ENCODE peak calls at places on chromosomes 6 and 20, in seven cellular contexts. One of them, this sample, is unnamed.
A peak's percentile ranks its signal among the peaks of the same experiment; 100 is the strongest.

GRCh38 chr20:46307139-46307998 is 929 bp downstream of the CDH22 start:
- DNase-seq in activated T-cell treated with anti-CD3 and anti-CD28 coated beads for 1 hour: peak; percentile 65
- DNase-seq in adrenal gland: peak; percentile 45
- DNase-seq in lower lobe of right lung: peak; percentile 72
- DNase-seq in astrocyte of the spinal cord: peak; percentile 14
- DNase-seq in AG10803: peak; percentile 38
- DNase-seq in CD4-positive, CD25-positive, alpha-beta regulatory T cell: peak; percentile 71
- DNase-seq in this sample: peak; percentile 48

GRCh38 chr6:81697564-81697963 is 54.9 kb downstream of the TENT5A start:
- DNase-seq in activated T-cell treated with anti-CD3 and anti-CD28 coated beads for 1 hour: no peak
- DNase-seq in adrenal gland: no peak
- DNase-seq in lower lobe of right lung: no peak
- DNase-seq in astrocyte of the spinal cord: peak; percentile 30
- DNase-seq in AG10803: peak; percentile 20
- DNase-seq in CD4-positive, CD25-positive, alpha-beta regulatory T cell: no peak
- DNase-seq in this sample: peak; percentile 26

GRCh38 chr6:20791074-20791473 is 256.8 kb downstream of the CDKAL1 start:
- DNase-seq in activated T-cell treated with anti-CD3 and anti-CD28 coated beads for 1 hour: no peak
- DNase-seq in adrenal gland: no peak
- DNase-seq in lower lobe of right lung: no peak
- DNase-seq in astrocyte of the spinal cord: no peak
- DNase-seq in AG10803: no peak
- DNase-seq in CD4-positive, CD25-positive, alpha-beta regulatory T cell: peak; percentile 5
- DNase-seq in this sample: no peak

GRCh38 chr6:118776607-118777549 is 117.1 kb upstream of the ASF1A start:
- DNase-seq in activated T-cell treated with anti-CD3 and anti-CD28 coated beads for 1 hour: peak; percentile 41
- DNase-seq in adrenal gland: peak; percentile 84
- DNase-seq in lower lobe of right lung: no peak
- DNase-seq in astrocyte of the spinal cord: peak; percentile 84
- DNase-seq in AG10803: peak; percentile 82
- DNase-seq in CD4-positive, CD25-positive, alpha-beta regulatory T cell: peak; percentile 84
- DNase-seq in this sample: peak; percentile 75

GRCh38 chr20:1900321-1900791 is 5.1 kb downstream of the SIRPA start:
- DNase-seq in activated T-cell treated with anti-CD3 and anti-CD28 coated beads for 1 hour: no peak
- DNase-seq in adrenal gland: peak; percentile 77
- DNase-seq in lower lobe of right lung: no peak
- DNase-seq in astrocyte of the spinal cord: peak; percentile 75
- DNase-seq in AG10803: peak; percentile 76
- DNase-seq in CD4-positive, CD25-positive, alpha-beta regulatory T cell: peak; percentile 18
- DNase-seq in this sample: peak; percentile 72

GRCh38 chr6:138640028-138640427 is 133.5 kb upstream of the CCDC28A start:
- DNase-seq in activated T-cell treated with anti-CD3 and anti-CD28 coated beads for 1 hour: no peak
- DNase-seq in adrenal gland: no peak
- DNase-seq in lower lobe of right lung: no peak
- DNase-seq in astrocyte of the spinal cord: no peak
- DNase-seq in AG10803: no peak
- DNase-seq in CD4-positive, CD25-positive, alpha-beta regulatory T cell: no peak
- DNase-seq in this sample: no peak

GRCh38 chr20:63120286-63121090 is 95.4 kb downstream of the YTHDF1 start:
- DNase-seq in activated T-cell treated with anti-CD3 and anti-CD28 coated beads for 1 hour: no peak
- DNase-seq in adrenal gland: no peak
- DNase-seq in lower lobe of right lung: peak; percentile 34
- DNase-seq in astrocyte of the spinal cord: no peak
- DNase-seq in AG10803: no peak
- DNase-seq in CD4-positive, CD25-positive, alpha-beta regulatory T cell: no peak
- DNase-seq in this sample: no peak

GRCh38 chr20:34491226-34491931 is 24.8 kb upstream of the DYNLRB1 start:
- DNase-seq in activated T-cell treated with anti-CD3 and anti-CD28 coated beads for 1 hour: no peak
- DNase-seq in adrenal gland: no peak
- DNase-seq in lower lobe of right lung: no peak
- DNase-seq in astrocyte of the spinal cord: no peak
- DNase-seq in AG10803: no peak
- DNase-seq in CD4-positive, CD25-positive, alpha-beta regulatory T cell: no peak
- DNase-seq in this sample: no peak

GRCh38 chr6:100465701-100466409 is 1.1 kb upstream of the SIM1 start:
- DNase-seq in activated T-cell treated with anti-CD3 and anti-CD28 coated beads for 1 hour: no peak
- DNase-seq in adrenal gland: no peak
- DNase-seq in lower lobe of right lung: no peak
- DNase-seq in astrocyte of the spinal cord: peak; percentile 38
- DNase-seq in AG10803: no peak
- DNase-seq in CD4-positive, CD25-positive, alpha-beta regulatory T cell: no peak
- DNase-seq in this sample: no peak

GRCh38 chr6:88704980-88705379 is 258.4 kb downstream of the RNGTT start:
- DNase-seq in activated T-cell treated with anti-CD3 and anti-CD28 coated beads for 1 hour: no peak
- DNase-seq in adrenal gland: no peak
- DNase-seq in lower lobe of right lung: no peak
- DNase-seq in astrocyte of the spinal cord: no peak
- DNase-seq in AG10803: no peak
- DNase-seq in CD4-positive, CD25-positive, alpha-beta regulatory T cell: no peak
- DNase-seq in this sample: peak; percentile 19

GRCh38 chr20:62428396-62429160 is 1.2 kb upstream of the RBBP8NL start:
- DNase-seq in activated T-cell treated with anti-CD3 and anti-CD28 coated beads for 1 hour: no peak
- DNase-seq in adrenal gland: no peak
- DNase-seq in lower lobe of right lung: no peak
- DNase-seq in astrocyte of the spinal cord: no peak
- DNase-seq in AG10803: no peak
- DNase-seq in CD4-positive, CD25-positive, alpha-beta regulatory T cell: no peak
- DNase-seq in this sample: no peak

GRCh38 chr6:16406966-16407365 is 168.6 kb downstream of the GMPR start:
- DNase-seq in activated T-cell treated with anti-CD3 and anti-CD28 coated beads for 1 hour: no peak
- DNase-seq in adrenal gland: no peak
- DNase-seq in lower lobe of right lung: no peak
- DNase-seq in astrocyte of the spinal cord: no peak
- DNase-seq in AG10803: no peak
- DNase-seq in CD4-positive, CD25-positive, alpha-beta regulatory T cell: no peak
- DNase-seq in this sample: no peak

GRCh38 chr20:51298141-51298540 is 244.4 kb downstream of the NFATC2 start:
- DNase-seq in activated T-cell treated with anti-CD3 and anti-CD28 coated beads for 1 hour: no peak
- DNase-seq in adrenal gland: no peak
- DNase-seq in lower lobe of right lung: no peak
- DNase-seq in astrocyte of the spinal cord: no peak
- DNase-seq in AG10803: no peak
- DNase-seq in CD4-positive, CD25-positive, alpha-beta regulatory T cell: no peak
- DNase-seq in this sample: no peak

GRCh38 chr6:20021795-20022194 is 184.6 kb downstream of the ID4 start:
- DNase-seq in activated T-cell treated with anti-CD3 and anti-CD28 coated beads for 1 hour: no peak
- DNase-seq in adrenal gland: no peak
- DNase-seq in lower lobe of right lung: no peak
- DNase-seq in astrocyte of the spinal cord: no peak
- DNase-seq in AG10803: no peak
- DNase-seq in CD4-positive, CD25-positive, alpha-beta regulatory T cell: no peak
- DNase-seq in this sample: no peak

GRCh38 chr20:18986146-18986830 is 172.7 kb downstream of the SCP2D1 start:
- DNase-seq in activated T-cell treated with anti-CD3 and anti-CD28 coated beads for 1 hour: no peak
- DNase-seq in adrenal gland: peak; percentile 36
- DNase-seq in lower lobe of right lung: no peak
- DNase-seq in astrocyte of the spinal cord: no peak
- DNase-seq in AG10803: peak; percentile 36
- DNase-seq in CD4-positive, CD25-positive, alpha-beta regulatory T cell: no peak
- DNase-seq in this sample: peak; percentile 7

GRCh38 chr6:148343028-148343374 is 363 bp downstream of the SASH1 start:
- DNase-seq in activated T-cell treated with anti-CD3 and anti-CD28 coated beads for 1 hour: no peak
- DNase-seq in adrenal gland: peak; percentile 20
- DNase-seq in lower lobe of right lung: no peak
- DNase-seq in astrocyte of the spinal cord: no peak
- DNase-seq in AG10803: no peak
- DNase-seq in CD4-positive, CD25-positive, alpha-beta regulatory T cell: no peak
- DNase-seq in this sample: no peak

GRCh38 chr6:97292671-97293070 is 9.7 kb upstream of the MMS22L start:
- DNase-seq in activated T-cell treated with anti-CD3 and anti-CD28 coated beads for 1 hour: no peak
- DNase-seq in adrenal gland: no peak
- DNase-seq in lower lobe of right lung: no peak
- DNase-seq in astrocyte of the spinal cord: peak; percentile 9
- DNase-seq in AG10803: peak; percentile 25
- DNase-seq in CD4-positive, CD25-positive, alpha-beta regulatory T cell: no peak
- DNase-seq in this sample: peak; percentile 83

GRCh38 chr6:37822851-37823682 is 3.5 kb downstream of the ZFAND3 start:
- DNase-seq in activated T-cell treated with anti-CD3 and anti-CD28 coated beads for 1 hour: no peak
- DNase-seq in adrenal gland: no peak
- DNase-seq in lower lobe of right lung: no peak
- DNase-seq in astrocyte of the spinal cord: peak; percentile 35
- DNase-seq in AG10803: peak; percentile 48
- DNase-seq in CD4-positive, CD25-positive, alpha-beta regulatory T cell: no peak
- DNase-seq in this sample: peak; percentile 32

GRCh38 chr6:162621246-162621645 is 106.3 kb downstream of the PRKN start:
- DNase-seq in activated T-cell treated with anti-CD3 and anti-CD28 coated beads for 1 hour: no peak
- DNase-seq in adrenal gland: peak; percentile 74
- DNase-seq in lower lobe of right lung: no peak
- DNase-seq in astrocyte of the spinal cord: peak; percentile 41
- DNase-seq in AG10803: no peak
- DNase-seq in CD4-positive, CD25-positive, alpha-beta regulatory T cell: peak; percentile 1
- DNase-seq in this sample: peak; percentile 10

GRCh38 chr6:155085582-155086253 is 90.6 kb downstream of the TIAM2 start:
- DNase-seq in activated T-cell treated with anti-CD3 and anti-CD28 coated beads for 1 hour: no peak
- DNase-seq in adrenal gland: peak; percentile 78
- DNase-seq in lower lobe of right lung: no peak
- DNase-seq in astrocyte of the spinal cord: peak; percentile 37
- DNase-seq in AG10803: no peak
- DNase-seq in CD4-positive, CD25-positive, alpha-beta regulatory T cell: no peak
- DNase-seq in this sample: no peak

GRCh38 chr20:63141531-63141930 is 74.4 kb downstream of the YTHDF1 start:
- DNase-seq in activated T-cell treated with anti-CD3 and anti-CD28 coated beads for 1 hour: no peak
- DNase-seq in adrenal gland: no peak
- DNase-seq in lower lobe of right lung: no peak
- DNase-seq in astrocyte of the spinal cord: no peak
- DNase-seq in AG10803: no peak
- DNase-seq in CD4-positive, CD25-positive, alpha-beta regulatory T cell: no peak
- DNase-seq in this sample: no peak

GRCh38 chr20:24914388-24915241 is 34.5 kb upstream of the CST7 start:
- DNase-seq in activated T-cell treated with anti-CD3 and anti-CD28 coated beads for 1 hour: no peak
- DNase-seq in adrenal gland: no peak
- DNase-seq in lower lobe of right lung: no peak
- DNase-seq in astrocyte of the spinal cord: no peak
- DNase-seq in AG10803: no peak
- DNase-seq in CD4-positive, CD25-positive, alpha-beta regulatory T cell: no peak
- DNase-seq in this sample: no peak

GRCh38 chr6:82704048-82704447 is 340.4 kb downstream of the TPBG start:
- DNase-seq in activated T-cell treated with anti-CD3 and anti-CD28 coated beads for 1 hour: no peak
- DNase-seq in adrenal gland: no peak
- DNase-seq in lower lobe of right lung: no peak
- DNase-seq in astrocyte of the spinal cord: peak; percentile 2
- DNase-seq in AG10803: no peak
- DNase-seq in CD4-positive, CD25-positive, alpha-beta regulatory T cell: no peak
- DNase-seq in this sample: peak; percentile 3

GRCh38 chr20:58609026-58609425 is 42.1 kb upstream of the STX16 start:
- DNase-seq in activated T-cell treated with anti-CD3 and anti-CD28 coated beads for 1 hour: no peak
- DNase-seq in adrenal gland: no peak
- DNase-seq in lower lobe of right lung: no peak
- DNase-seq in astrocyte of the spinal cord: no peak
- DNase-seq in AG10803: no peak
- DNase-seq in CD4-positive, CD25-positive, alpha-beta regulatory T cell: no peak
- DNase-seq in this sample: no peak

GRCh38 chr20:23362392-23363256 is 642 bp downstream of the GZF1 start:
- DNase-seq in activated T-cell treated with anti-CD3 and anti-CD28 coated beads for 1 hour: no peak
- DNase-seq in adrenal gland: peak; percentile 77
- DNase-seq in lower lobe of right lung: peak; percentile 80
- DNase-seq in astrocyte of the spinal cord: peak; percentile 13
- DNase-seq in AG10803: peak; percentile 48
- DNase-seq in CD4-positive, CD25-positive, alpha-beta regulatory T cell: peak; percentile 37
- DNase-seq in this sample: peak; percentile 44

GRCh38 chr6:123519191-123519510 is 117.6 kb downstream of the TRDN start:
- DNase-seq in activated T-cell treated with anti-CD3 and anti-CD28 coated beads for 1 hour: no peak
- DNase-seq in adrenal gland: peak; percentile 87
- DNase-seq in lower lobe of right lung: no peak
- DNase-seq in astrocyte of the spinal cord: no peak
- DNase-seq in AG10803: no peak
- DNase-seq in CD4-positive, CD25-positive, alpha-beta regulatory T cell: no peak
- DNase-seq in this sample: no peak

This sample was measured in fibroblast of villous mesenchyme.